ENCODE peak calls at places on chromosomes 5 and 9, in nine cellular contexts. One of them, this sample, is unnamed.

GRCh38 chr5:128144491-128144890 is 60.9 kb downstream of the SLC12A2 start:
- DNase-seq in mammary epithelial cell: peak; percentile 16
- DNase-seq in tibial artery: no peak
- DNase-seq in esophagus squamous epithelium: no peak
- DNase-seq in astrocyte: peak; percentile 73
- DNase-seq in lower lobe of right lung: no peak
- DNase-seq in uterus: no peak
- DNase-seq in bronchial epithelial cell: no peak
- DNase-seq in B cell: no peak
- DNase-seq in this sample: no peak

GRCh38 chr5:179833056-179833708 is 12.5 kb downstream of the SQSTM1 start:
- DNase-seq in B cell: no peak
- DNase-seq in uterus: no peak
- DNase-seq in mammary epithelial cell: no peak
- DNase-seq in lower lobe of right lung: no peak
- DNase-seq in astrocyte: no peak
- DNase-seq in bronchial epithelial cell: no peak
- DNase-seq in esophagus squamous epithelium: no peak
- DNase-seq in tibial artery: no peak
- DNase-seq in this sample: no peak

GRCh38 chr9:76720245-76720644 is 44.0 kb upstream of the PCA3 start:
- DNase-seq in bronchial epithelial cell: no peak
- DNase-seq in esophagus squamous epithelium: no peak
- DNase-seq in B cell: no peak
- DNase-seq in astrocyte: no peak
- DNase-seq in uterus: no peak
- DNase-seq in tibial artery: no peak
- DNase-seq in mammary epithelial cell: no peak
- DNase-seq in lower lobe of right lung: no peak
- DNase-seq in this sample: no peak

GRCh38 chr5:141598389-141599360 is 20.1 kb downstream of the DIAPH1 start:
- DNase-seq in uterus: no peak
- DNase-seq in esophagus squamous epithelium: no peak
- DNase-seq in lower lobe of right lung: no peak
- DNase-seq in astrocyte: peak; percentile 57
- DNase-seq in mammary epithelial cell: peak; percentile 6
- DNase-seq in tibial artery: no peak
- DNase-seq in B cell: no peak
- DNase-seq in bronchial epithelial cell: peak; percentile 14
- DNase-seq in this sample: no peak

GRCh38 chr5:150400327-150401075 is 12.2 kb downstream of the CD74 start:
- DNase-seq in tibial artery: no peak
- DNase-seq in mammary epithelial cell: no peak
- DNase-seq in bronchial epithelial cell: no peak
- DNase-seq in uterus: no peak
- DNase-seq in lower lobe of right lung: peak; percentile 28
- DNase-seq in astrocyte: no peak
- DNase-seq in B cell: no peak
- DNase-seq in esophagus squamous epithelium: no peak
- DNase-seq in this sample: no peak

GRCh38 chr5:64229163-64229774 is 63.6 kb downstream of the RNF180 start:
- DNase-seq in lower lobe of right lung: no peak
- DNase-seq in B cell: no peak
- DNase-seq in astrocyte: peak; percentile 9
- DNase-seq in esophagus squamous epithelium: no peak
- DNase-seq in bronchial epithelial cell: peak; percentile 51
- DNase-seq in mammary epithelial cell: peak; percentile 15
- DNase-seq in tibial artery: no peak
- DNase-seq in uterus: no peak
- DNase-seq in this sample: peak; percentile 69

GRCh38 chr9:35726876-35727438 is 5.0 kb downstream of the TLN1 start:
- DNase-seq in mammary epithelial cell: peak; percentile 21
- DNase-seq in uterus: no peak
- DNase-seq in astrocyte: peak; percentile 36
- DNase-seq in lower lobe of right lung: peak; percentile 68
- DNase-seq in esophagus squamous epithelium: no peak
- DNase-seq in tibial artery: peak; percentile 59
- DNase-seq in bronchial epithelial cell: no peak
- DNase-seq in B cell: peak; percentile 73
- DNase-seq in this sample: peak; percentile 39

GRCh38 chr9:35313911-35314310 is 152.1 kb downstream of the UNC13B start:
- DNase-seq in mammary epithelial cell: no peak
- DNase-seq in esophagus squamous epithelium: no peak
- DNase-seq in uterus: no peak
- DNase-seq in lower lobe of right lung: no peak
- DNase-seq in bronchial epithelial cell: peak; percentile 29
- DNase-seq in tibial artery: no peak
- DNase-seq in astrocyte: peak; percentile 87
- DNase-seq in B cell: no peak
- DNase-seq in this sample: no peak

GRCh38 chr5:103271570-103272289 is 13.2 kb downstream of the MACIR start:
- DNase-seq in lower lobe of right lung: no peak
- DNase-seq in mammary epithelial cell: peak; percentile 5
- DNase-seq in B cell: no peak
- DNase-seq in esophagus squamous epithelium: no peak
- DNase-seq in bronchial epithelial cell: peak; percentile 35
- DNase-seq in tibial artery: no peak
- DNase-seq in uterus: no peak
- DNase-seq in astrocyte: peak; percentile 14
- DNase-seq in this sample: no peak

GRCh38 chr5:54902817-54903473 is 82.4 kb downstream of the ESM1 start:
- DNase-seq in mammary epithelial cell: peak; percentile 35
- DNase-seq in B cell: no peak
- DNase-seq in tibial artery: no peak
- DNase-seq in lower lobe of right lung: no peak
- DNase-seq in esophagus squamous epithelium: no peak
- DNase-seq in astrocyte: peak; percentile 69
- DNase-seq in bronchial epithelial cell: no peak
- DNase-seq in uterus: no peak
- DNase-seq in this sample: peak; percentile 40

GRCh38 chr5:54900906-54901725 is 84.3 kb downstream of the ESM1 start:
- DNase-seq in mammary epithelial cell: peak; percentile 17
- DNase-seq in astrocyte: peak; percentile 68
- DNase-seq in uterus: peak; percentile 74
- DNase-seq in lower lobe of right lung: no peak
- DNase-seq in esophagus squamous epithelium: no peak
- DNase-seq in tibial artery: peak; percentile 74
- DNase-seq in B cell: no peak
- DNase-seq in bronchial epithelial cell: peak; percentile 90
- DNase-seq in this sample: no peak

GRCh38 chr5:54905942-54906537 is 79.4 kb downstream of the ESM1 start:
- DNase-seq in bronchial epithelial cell: peak; percentile 63
- DNase-seq in astrocyte: no peak
- DNase-seq in mammary epithelial cell: peak; percentile 38
- DNase-seq in tibial artery: peak; percentile 79
- DNase-seq in lower lobe of right lung: peak; percentile 63
- DNase-seq in esophagus squamous epithelium: no peak
- DNase-seq in B cell: no peak
- DNase-seq in uterus: peak; percentile 55
- DNase-seq in this sample: no peak

GRCh38 chr5:54905246-54905770 is 80.1 kb downstream of the ESM1 start:
- DNase-seq in B cell: no peak
- DNase-seq in esophagus squamous epithelium: no peak
- DNase-seq in mammary epithelial cell: peak; percentile 9
- DNase-seq in uterus: no peak
- DNase-seq in astrocyte: no peak
- DNase-seq in bronchial epithelial cell: no peak
- DNase-seq in lower lobe of right lung: no peak
- DNase-seq in tibial artery: no peak
- DNase-seq in this sample: no peak

GRCh38 chr5:54904425-54904824 is 81.0 kb downstream of the ESM1 start:
- DNase-seq in tibial artery: no peak
- DNase-seq in bronchial epithelial cell: peak; percentile 51
- DNase-seq in uterus: no peak
- DNase-seq in astrocyte: peak; percentile 47
- DNase-seq in lower lobe of right lung: no peak
- DNase-seq in esophagus squamous epithelium: no peak
- DNase-seq in mammary epithelial cell: peak; percentile 39
- DNase-seq in B cell: no peak
- DNase-seq in this sample: no peak
- TF ChIP-seq CTCF in tibial artery: peak; percentile 8
- TF ChIP-seq CTCF in bronchial epithelial cell: peak; percentile 65
- TF ChIP-seq CTCF in uterus: no peak
- TF ChIP-seq CTCF in astrocyte: peak; percentile 65
- TF ChIP-seq CTCF in lower lobe of right lung: no peak
- TF ChIP-seq CTCF in esophagus squamous epithelium: no peak
- TF ChIP-seq CTCF in mammary epithelial cell: peak; percentile 36
- TF ChIP-seq CTCF in B cell: no peak
- TF ChIP-seq CTCF in this sample: no peak

DNA sequence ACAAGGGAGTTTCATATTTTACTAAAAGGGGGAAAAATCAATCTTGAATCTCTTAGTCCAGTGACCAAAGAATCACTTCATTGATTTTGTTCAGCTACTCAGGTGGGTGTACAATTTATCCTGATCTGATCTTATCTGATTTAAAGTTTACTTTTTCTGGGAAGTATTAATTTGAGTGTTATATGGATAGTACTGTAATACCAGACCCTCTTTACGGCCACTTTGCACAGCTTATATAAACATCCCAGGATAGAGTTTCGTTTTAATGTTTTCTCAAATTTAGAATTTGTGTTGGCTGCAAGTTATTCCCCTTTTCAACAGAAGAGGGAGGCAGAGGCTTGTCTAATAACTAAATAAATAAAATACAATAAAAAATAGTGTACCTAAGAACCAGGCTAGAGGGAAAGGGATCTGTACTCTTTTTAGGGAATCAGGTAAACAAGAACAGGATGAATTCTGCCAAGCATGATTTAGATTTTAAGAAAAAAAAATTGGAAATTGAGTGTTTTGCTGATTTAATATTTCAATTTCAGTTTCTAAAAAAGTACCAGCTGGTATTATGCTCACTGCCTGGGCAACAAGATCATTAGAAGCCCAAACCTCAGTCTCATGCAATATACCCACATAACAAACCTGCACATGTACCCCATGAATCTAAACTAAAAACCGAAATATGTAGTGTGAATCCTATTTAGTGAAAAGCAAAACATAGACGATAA is 69.2 kb downstream of the PSAT1 start:
- DNase-seq in esophagus squamous epithelium: no peak
- DNase-seq in B cell: no peak
- DNase-seq in tibial artery: no peak
- DNase-seq in lower lobe of right lung: no peak
- DNase-seq in mammary epithelial cell: no peak
- DNase-seq in uterus: no peak
- DNase-seq in astrocyte: no peak
- DNase-seq in bronchial epithelial cell: peak; percentile 18
- DNase-seq in this sample: no peak
- TF ChIP-seq CTCF in esophagus squamous epithelium: peak; percentile 54
- TF ChIP-seq CTCF in B cell: peak; percentile 54
- TF ChIP-seq CTCF in tibial artery: peak; percentile 30
- TF ChIP-seq CTCF in lower lobe of right lung: peak; percentile 48
- TF ChIP-seq CTCF in mammary epithelial cell: peak; percentile 59
- TF ChIP-seq CTCF in uterus: no peak
- TF ChIP-seq CTCF in astrocyte: peak; percentile 61
- TF ChIP-seq CTCF in bronchial epithelial cell: peak; percentile 35
- TF ChIP-seq CTCF in this sample: no peak

GRCh38 chr9:90034071-90034470 is 429.3 kb downstream of the GADD45G start:
- DNase-seq in uterus: no peak
- DNase-seq in bronchial epithelial cell: peak; percentile 40
- DNase-seq in lower lobe of right lung: no peak
- DNase-seq in mammary epithelial cell: no peak
- DNase-seq in B cell: no peak
- DNase-seq in tibial artery: no peak
- DNase-seq in astrocyte: no peak
- DNase-seq in esophagus squamous epithelium: no peak
- DNase-seq in this sample: no peak
- TF ChIP-seq CTCF in uterus: no peak
- TF ChIP-seq CTCF in bronchial epithelial cell: no peak
- TF ChIP-seq CTCF in lower lobe of right lung: no peak
- TF ChIP-seq CTCF in mammary epithelial cell: no peak
- TF ChIP-seq CTCF in B cell: no peak
- TF ChIP-seq CTCF in tibial artery: no peak
- TF ChIP-seq CTCF in astrocyte: no peak
- TF ChIP-seq CTCF in esophagus squamous epithelium: no peak
- TF ChIP-seq CTCF in this sample: no peak

GRCh38 chr5:60679816-60680215 is 20.1 kb downstream of the DEPDC1B start:
- DNase-seq in tibial artery: no peak
- DNase-seq in astrocyte: no peak
- DNase-seq in B cell: no peak
- DNase-seq in bronchial epithelial cell: no peak
- DNase-seq in lower lobe of right lung: no peak
- DNase-seq in uterus: no peak
- DNase-seq in mammary epithelial cell: no peak
- DNase-seq in esophagus squamous epithelium: no peak
- DNase-seq in this sample: no peak

GRCh38 chr5:60674251-60674650 is 25.7 kb downstream of the DEPDC1B start:
- DNase-seq in B cell: no peak
- DNase-seq in uterus: no peak
- DNase-seq in astrocyte: no peak
- DNase-seq in mammary epithelial cell: no peak
- DNase-seq in bronchial epithelial cell: no peak
- DNase-seq in lower lobe of right lung: no peak
- DNase-seq in esophagus squamous epithelium: no peak
- DNase-seq in tibial artery: no peak
- DNase-seq in this sample: no peak

GRCh38 chr5:60674670-60675069 is 25.3 kb downstream of the DEPDC1B start:
- DNase-seq in lower lobe of right lung: no peak
- DNase-seq in B cell: no peak
- DNase-seq in astrocyte: peak; percentile 15
- DNase-seq in mammary epithelial cell: no peak
- DNase-seq in bronchial epithelial cell: no peak
- DNase-seq in uterus: no peak
- DNase-seq in tibial artery: no peak
- DNase-seq in esophagus squamous epithelium: no peak
- DNase-seq in this sample: no peak

GRCh38 chr5:60675286-60675685 is 24.7 kb downstream of the DEPDC1B start:
- DNase-seq in tibial artery: no peak
- DNase-seq in mammary epithelial cell: no peak
- DNase-seq in bronchial epithelial cell: no peak
- DNase-seq in B cell: no peak
- DNase-seq in astrocyte: no peak
- DNase-seq in esophagus squamous epithelium: no peak
- DNase-seq in lower lobe of right lung: no peak
- DNase-seq in uterus: no peak
- DNase-seq in this sample: no peak

DNA sequence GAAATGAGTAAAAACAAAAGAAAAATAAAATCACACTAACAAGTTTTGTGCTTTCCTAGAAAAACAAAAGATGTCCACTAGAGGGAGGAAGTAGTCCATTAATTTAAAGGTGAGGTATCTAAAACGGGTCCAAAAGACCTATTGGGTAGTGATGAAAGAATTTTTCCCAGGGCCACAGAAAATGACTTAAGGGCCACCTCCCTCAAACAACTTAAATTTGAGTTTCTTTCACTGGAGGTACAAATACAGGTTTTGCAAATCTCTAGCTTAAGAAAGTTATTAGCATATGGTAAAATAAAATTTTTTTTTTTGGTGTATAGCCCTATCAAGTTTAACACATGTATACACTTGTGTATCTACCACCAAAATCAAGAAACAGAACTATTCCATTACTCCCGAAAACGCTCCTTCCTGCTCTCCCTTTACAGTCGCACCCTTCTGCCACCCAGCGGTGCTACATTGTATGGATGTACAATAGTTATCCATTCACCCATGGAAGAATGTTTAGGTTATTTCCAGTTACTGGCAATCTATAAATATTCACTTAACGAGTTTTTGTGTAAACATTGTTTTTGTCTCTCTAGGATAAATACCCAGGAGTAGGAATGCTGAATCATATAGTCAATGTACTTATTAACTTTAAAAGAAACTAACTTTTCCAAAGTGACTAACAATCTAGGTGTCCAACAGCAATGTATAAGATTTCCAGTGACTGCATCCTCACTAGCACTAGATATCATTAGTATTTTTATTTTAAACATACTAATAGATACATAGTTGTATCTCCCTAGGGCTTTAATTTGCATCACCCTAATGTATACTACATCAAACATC is 21.9 kb downstream of the DEPDC1B start:
- DNase-seq in lower lobe of right lung: no peak
- DNase-seq in astrocyte: peak; percentile 29
- DNase-seq in mammary epithelial cell: peak; percentile 37
- DNase-seq in tibial artery: no peak
- DNase-seq in B cell: no peak
- DNase-seq in esophagus squamous epithelium: no peak
- DNase-seq in uterus: no peak
- DNase-seq in bronchial epithelial cell: peak; percentile 50
- DNase-seq in this sample: peak; percentile 32
- TF ChIP-seq CTCF in lower lobe of right lung: peak; percentile 50
- TF ChIP-seq CTCF in astrocyte: peak; percentile 55
- TF ChIP-seq CTCF in mammary epithelial cell: peak; percentile 50
- TF ChIP-seq CTCF in tibial artery: peak; percentile 62
- TF ChIP-seq CTCF in B cell: peak; percentile 73
- TF ChIP-seq CTCF in esophagus squamous epithelium: peak; percentile 40
- TF ChIP-seq CTCF in uterus: peak; percentile 41
- TF ChIP-seq CTCF in bronchial epithelial cell: peak; percentile 40
- TF ChIP-seq CTCF in this sample: peak; percentile 21

This sample was measured in GM20000.